ENCODE peak calls at places on chromosomes 16 and 17, in six cellular contexts. Q is T-helper 1 cell; E is psoas muscle; F is DMS153; Z is retina; K is stimulated activated CD8-positive, alpha-beta memory T cell treated with anti-CD3 and anti-CD28 coated beads, Interleukin-15, amount 100 ng/mL, for 24 hours. C is an unnamed sample.

GRCh38 chr17:42883802-42884553 is 16.6 kb upstream of the G6PC1 start:
- DNase-seq in Z (no peak), E (no peak), Q (no peak), F (no peak), K (no peak), C (no peak)

GRCh38 chr16:21628196-21628726 is 24.1 kb downstream of the IGSF6 start:
- DNase-seq in Q (no peak), Z (no peak), K (no peak), F (no peak), E (no peak), C (no peak)

GRCh38 chr16:62041401-62041800 is 5.2 kb upstream of the CDH8 start:
- DNase-seq in F (peak; percentile 42), K (no peak), Z (peak; percentile 54), Q (no peak), E (no peak), C (no peak)

GRCh38 chr17:50095626-50096037 is 481 bp downstream of the PDK2 start:
- DNase-seq in Q (no peak), E (no peak), Z (peak; percentile 69), K (no peak), F (no peak), C (no peak)

GRCh38 chr16:11202260-11203091 is 53.5 kb downstream of the SOCS1 start:
- DNase-seq in F (no peak), E (no peak), Q (no peak), K (no peak), Z (no peak), C (no peak)

GRCh38 chr16:57263585-57264351 is 18.7 kb downstream of the ARL2BP start:
- DNase-seq in Q (no peak), F (no peak), Z (no peak), K (no peak), E (no peak), C (no peak)

GRCh38 chr17:76008630-76009425 is 8.2 kb downstream of the CDK3 start:
- DNase-seq in Z (no peak), E (no peak), Q (no peak), K (no peak), F (no peak), C (peak; percentile 83)

GRCh38 chr17:18314059-18314730 is 599 bp downstream of the TOP3A start:
- DNase-seq in K (peak; percentile 13), E (no peak), Z (no peak), F (no peak), Q (peak; percentile 18), C (no peak)

GRCh38 chr17:74631468-74632195 is 8.1 kb upstream of the CD300E start:
- DNase-seq in F (no peak), K (no peak), Z (no peak), Q (no peak), E (no peak), C (no peak)

GRCh38 chr16:28292731-28293588 is 635 bp downstream of the SBK1 start:
- DNase-seq in K (no peak), F (peak; percentile 62), E (no peak), Q (no peak), Z (peak; percentile 79), C (no peak)

GRCh38 chr16:24838554-24839266 is 7.1 kb upstream of the SLC5A11 start:
- DNase-seq in Z (no peak), K (no peak), Q (no peak), F (no peak), E (no peak), C (no peak)

GRCh38 chr16:89357460-89357859 is 132.9 kb downstream of the ANKRD11 start:
- DNase-seq in E (peak; percentile 63), Q (no peak), K (no peak), F (no peak), Z (peak; percentile 85), C (no peak)

GRCh38 chr17:44014437-44015172 is at the start of gene TMEM101:
- DNase-seq in F (peak; percentile 86), K (peak; percentile 54), E (peak; percentile 91), Z (peak; percentile 91), Q (peak; percentile 81), C (peak; percentile 94)

GRCh38 chr17:47934856-47935255 is 6.5 kb upstream of the PNPO start:
- DNase-seq in F (no peak), K (no peak), Q (no peak), E (no peak), Z (no peak), C (no peak)

GRCh38 chr16:62190426-62190825 is 154.2 kb upstream of the CDH8 start:
- DNase-seq in F (no peak), E (no peak), Z (peak; percentile 17), K (no peak), Q (no peak), C (no peak)

GRCh38 chr17:80429356-80430275 is 14.6 kb downstream of the ENDOV start:
- DNase-seq in Q (no peak), K (no peak), Z (no peak), E (no peak), F (no peak), C (no peak)

GRCh38 chr17:15269087-15269486 is 4.0 kb upstream of the PMP22 start:
- DNase-seq in Z (no peak), E (no peak), K (no peak), F (no peak), Q (no peak), C (no peak)

GRCh38 chr17:71505200-71505599 is 615.6 kb upstream of the SOX9 start:
- DNase-seq in Z (no peak), F (no peak), E (no peak), K (no peak), Q (no peak), C (no peak)

GRCh38 chr16:82182237-82183003 is 12.4 kb upstream of the MPHOSPH6 start:
- DNase-seq in Z (no peak), E (no peak), F (peak; percentile 62), K (no peak), Q (no peak), C (no peak)

GRCh38 chr16:63481060-63481459 is 1444.8 kb upstream of the CDH8 start:
- DNase-seq in F (no peak), Z (no peak), K (no peak), Q (no peak), E (no peak), C (no peak)

GRCh38 chr17:42072323-42073187 is 22.2 kb upstream of the C17orf113 start:
- DNase-seq in Z (peak; percentile 32), F (no peak), Q (no peak), K (no peak), E (peak; percentile 44), C (no peak)

GRCh38 chr17:81533713-81534141 is 5.5 kb downstream of the FSCN2 start:
- DNase-seq in Q (no peak), Z (no peak), F (no peak), K (no peak), E (no peak), C (no peak)

GRCh38 chr17:28716740-28717577 is 709 bp downstream of the RAB34 start:
- DNase-seq in Q (no peak), E (peak; percentile 46), Z (peak; percentile 74), F (no peak), K (no peak), C (no peak)

GRCh38 chr16:889586-889985 is 81.2 kb downstream of the LMF1 start:
- DNase-seq in K (no peak), Q (no peak), Z (no peak), E (peak; percentile 3), F (no peak), C (no peak)

GRCh38 chr16:1048442-1049112 is 24.0 kb upstream of the SSTR5 start:
- DNase-seq in Q (no peak), K (no peak), E (peak; percentile 69), F (peak; percentile 50), Z (peak; percentile 72), C (no peak)

GRCh38 chr17:35183332-35183731 is 10.9 kb downstream of the SLC35G3 start:
- DNase-seq in F (no peak), E (no peak), K (no peak), Z (no peak), Q (no peak), C (no peak)

GRCh38 chr17:70905796-70906195 is 736.5 kb downstream of the KCNJ2 start:
- DNase-seq in Q (no peak), E (no peak), F (no peak), K (no peak), Z (no peak), C (no peak)

GRCh38 chr16:85170066-85171003 is 58.1 kb upstream of the CIBAR2 start:
- DNase-seq in K (no peak), F (peak; percentile 62), Z (no peak), E (peak; percentile 61), Q (no peak), C (no peak)

C was measured in osteocyte.